ENCODE peak calls at places on chromosomes 12 and 14, in seven cellular contexts. S, W, V, L, F, D and I are unnamed samples.
A peak's percentile ranks its signal among the peaks of the same experiment; 100 is the strongest.

GRCh38 chr12:131695968-131696367 is 14.9 kb upstream of the SFSWAP start:
- DNase-seq in S (no peak), W (peak; percentile 30), V (no peak), L (no peak), F (no peak), D (no peak), I (no peak)

GRCh38 chr12:122190842-122191668 is 8.1 kb downstream of the LRRC43 start:
- DNase-seq in S (no peak), W (peak; percentile 80), V (peak; percentile 74), L (peak; percentile 72), F (peak; percentile 59), D (peak; percentile 84), I (peak; percentile 75)

GRCh38 chr14:24072881-24073877 is 1.8 kb downstream of the CPNE6 start:
- DNase-seq in S (no peak), W (no peak), V (no peak), L (no peak), F (no peak), D (no peak), I (no peak)

GRCh38 chr14:100059433-100059781 is 5.8 kb upstream of the EVL start:
- DNase-seq in S (no peak), W (no peak), V (no peak), L (no peak), F (no peak), D (no peak), I (no peak)

GRCh38 chr12:89909753-89910152 is 201.1 kb upstream of the ATP2B1 start:
- DNase-seq in S (no peak), W (no peak), V (no peak), L (no peak), F (no peak), D (no peak), I (no peak)

GRCh38 chr12:47698055-47698454 is 7.8 kb downstream of the RPAP3 start:
- DNase-seq in S (no peak), W (no peak), V (no peak), L (no peak), F (no peak), D (no peak), I (no peak)

GRCh38 chr14:49975286-49975685 is 82.4 kb downstream of the ARF6 start:
- DNase-seq in S (no peak), W (no peak), V (no peak), L (peak; percentile 73), F (peak; percentile 93), D (no peak), I (no peak)

GRCh38 chr12:62260733-62261683 is 804 bp downstream of the USP15 start:
- DNase-seq in S (no peak), W (peak; percentile 56), V (peak; percentile 55), L (peak; percentile 56), F (peak; percentile 41), D (peak; percentile 45), I (peak; percentile 21)

GRCh38 chr14:71931492-71932228 is 569 bp upstream of the RGS6 start:
- DNase-seq in S (no peak), W (no peak), V (no peak), L (no peak), F (no peak), D (no peak), I (no peak)

GRCh38 chr14:37968664-37969225 is 239.0 kb upstream of the SSTR1 start:
- DNase-seq in S (no peak), W (no peak), V (peak; percentile 17), L (no peak), F (no peak), D (no peak), I (no peak)

DNA sequence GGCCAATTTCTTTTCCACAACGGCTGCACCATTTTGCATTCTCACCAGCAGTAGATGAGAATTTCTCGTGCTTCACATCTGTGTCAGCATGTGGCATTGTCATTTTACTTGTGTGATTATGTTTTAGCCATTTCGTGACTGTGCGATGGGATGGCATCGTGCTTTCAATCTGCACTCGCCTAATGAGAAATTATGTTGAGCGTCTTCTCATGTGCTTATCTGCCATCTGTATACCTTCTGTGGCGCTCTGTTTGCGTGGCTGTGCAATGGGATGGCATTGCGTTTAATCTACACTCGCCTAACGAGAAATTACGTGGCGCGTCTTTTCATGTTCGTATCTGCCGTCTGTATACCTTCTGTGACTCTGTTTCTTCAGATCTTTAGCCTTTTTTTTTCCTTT is 14.9 kb upstream of the GPR132 start:
- DNase-seq in S (peak; percentile 25), W (no peak), V (no peak), L (no peak), F (no peak), D (no peak), I (no peak)
- TF ChIP-seq POLR2A in S (no peak), W (no peak), V (no peak), L (no peak), F (no peak), D (no peak), I (no peak)

GRCh38 chr12:108722992-108723766 is 8.1 kb downstream of the CORO1C start:
- DNase-seq in S (no peak), W (no peak), V (peak; percentile 55), L (peak; percentile 42), F (peak; percentile 95), D (no peak), I (no peak)
- TF ChIP-seq POLR2A in S (no peak), W (no peak), V (no peak), L (no peak), F (peak; percentile 54), D (no peak), I (no peak)

GRCh38 chr12:58537278-58537677 is 383.0 kb downstream of the LRIG3 start:
- DNase-seq in S (no peak), W (no peak), V (no peak), L (no peak), F (peak; percentile 82), D (no peak), I (no peak)
- TF ChIP-seq POLR2A in S (no peak), W (no peak), V (no peak), L (no peak), F (no peak), D (no peak), I (no peak)

GRCh38 chr12:110613771-110614684 is at the start of gene TCTN1:
- DNase-seq in S (peak; percentile 97), W (peak; percentile 99), V (peak; percentile 96), L (peak; percentile 97), F (peak; percentile 91), D (peak; percentile 97), I (peak; percentile 98)

GRCh38 chr12:110616471-110617115 is 2.7 kb downstream of the TCTN1 start:
- DNase-seq in S (no peak), W (no peak), V (no peak), L (no peak), F (no peak), D (no peak), I (no peak)

GRCh38 chr12:110622582-110622981 is 8.7 kb downstream of the TCTN1 start:
- DNase-seq in S (no peak), W (no peak), V (no peak), L (no peak), F (no peak), D (no peak), I (no peak)

GRCh38 chr12:110615171-110615570 is 1.2 kb downstream of the TCTN1 start:
- DNase-seq in S (no peak), W (no peak), V (no peak), L (no peak), F (no peak), D (no peak), I (no peak)

DNA sequence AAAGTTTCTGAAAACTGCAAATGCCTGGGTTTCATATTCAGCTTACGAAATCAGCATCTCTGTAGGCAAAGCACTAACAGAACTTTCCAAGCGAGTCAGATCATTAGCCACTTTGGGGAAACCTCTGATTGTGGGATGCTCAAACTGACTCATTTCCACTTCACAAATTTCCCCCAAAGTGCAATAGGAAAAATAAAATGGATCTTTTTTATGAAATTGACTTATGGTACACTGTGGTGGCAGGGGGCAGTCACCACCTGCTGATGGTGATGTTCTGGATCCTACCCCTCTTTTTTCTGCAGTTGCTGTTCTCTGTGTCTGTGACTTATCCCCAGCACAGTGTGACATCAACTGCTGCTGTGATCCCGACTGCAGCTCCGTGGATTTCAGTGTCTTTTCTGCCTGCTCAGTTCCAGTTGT is 5.6 kb downstream of the TCTN1 start:
- DNase-seq in S (no peak), W (no peak), V (no peak), L (no peak), F (peak; percentile 29), D (no peak), I (no peak)
- TF ChIP-seq POLR2A in S (no peak), W (no peak), V (no peak), L (no peak), F (no peak), D (no peak), I (no peak)

GRCh38 chr12:120712654-120713053 is 2.4 kb downstream of the UNC119B start:
- DNase-seq in S (no peak), W (no peak), V (no peak), L (no peak), F (no peak), D (no peak), I (no peak)

GRCh38 chr12:120710805-120711296 is 593 bp downstream of the UNC119B start:
- DNase-seq in S (no peak), W (no peak), V (no peak), L (no peak), F (no peak), D (peak; percentile 42), I (no peak)

GRCh38 chr12:120711411-120711810 is 1.2 kb downstream of the UNC119B start:
- DNase-seq in S (no peak), W (no peak), V (no peak), L (peak; percentile 21), F (no peak), D (no peak), I (no peak)

GRCh38 chr12:120708646-120709045 is 1.6 kb upstream of the UNC119B start:
- DNase-seq in S (no peak), W (no peak), V (no peak), L (no peak), F (no peak), D (no peak), I (no peak)

DNA sequence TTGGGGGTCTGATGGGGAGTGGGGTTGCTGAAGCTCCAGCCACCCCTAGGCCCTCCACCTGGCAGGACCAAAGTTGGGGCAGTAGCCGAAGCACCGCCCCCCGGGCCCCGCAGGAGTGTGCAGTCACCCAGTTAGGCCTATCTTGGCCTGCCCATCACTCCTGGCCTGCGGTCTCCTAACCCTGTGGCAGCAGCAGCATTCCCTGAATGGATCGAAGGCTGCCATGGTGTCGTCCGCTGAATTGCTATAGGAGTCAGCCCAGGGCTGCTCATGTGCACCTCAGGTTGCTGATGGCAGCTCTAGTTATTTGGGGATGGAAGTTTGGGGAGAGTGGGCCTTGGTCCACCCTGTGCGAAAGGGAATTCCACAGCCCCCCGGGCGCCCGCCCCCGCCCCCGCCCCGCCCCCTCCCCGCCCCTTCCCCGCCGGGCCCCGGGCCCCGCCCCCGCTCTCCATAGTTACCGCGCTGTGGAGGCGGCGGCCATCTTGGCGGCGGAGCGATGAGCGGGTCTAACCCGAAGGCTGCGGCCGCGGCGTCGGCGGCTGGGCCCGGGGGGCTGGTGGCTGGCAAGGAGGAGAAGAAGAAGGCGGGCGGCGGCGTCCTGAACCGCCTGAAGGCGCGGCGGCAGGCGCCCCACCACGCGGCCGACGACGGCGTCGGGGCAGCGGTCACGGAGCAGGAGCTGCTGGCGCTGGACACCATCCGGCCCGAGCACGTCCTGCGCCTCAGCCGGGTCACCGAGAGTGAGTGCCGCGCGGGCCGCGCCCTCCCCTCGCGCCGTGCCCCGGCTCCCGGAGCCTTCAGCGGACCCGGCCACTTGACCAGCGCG is at the start of gene UNC119B:
- DNase-seq in S (peak; percentile 83), W (peak; percentile 82), V (peak; percentile 53), L (peak; percentile 67), F (peak; percentile 33), D (peak; percentile 65), I (peak; percentile 79)
- TF ChIP-seq POLR2A in S (peak; percentile 53), W (no peak), V (peak; percentile 35), L (peak; percentile 28), F (peak; percentile 39), D (no peak), I (peak; percentile 78)